ENCODE peak calls at places on chromosomes 13 and 19, in four cellular contexts. Z is heart left ventricle; J is endothelial cell; T is CD4-positive, alpha-beta T cell. O is an unnamed sample.

GRCh38 chr13:95714142-95714832 is 37.3 kb downstream of the DNAJC3 start:
- DNase-seq in T (no peak), J (no peak), Z (no peak), O (no peak)

GRCh38 chr13:95498886-95499285 is 53.6 kb upstream of the CLDN10 start:
- DNase-seq in T (no peak), J (no peak), Z (no peak), O (no peak)

GRCh38 chr13:105678072-105678471 is 857.4 kb downstream of the EFNB2 start:
- DNase-seq in J (no peak), Z (no peak), T (no peak), O (no peak)

GRCh38 chr13:27622102-27622820 is 569 bp downstream of the POLR1D start:
- DNase-seq in T (no peak), Z (no peak), J (no peak), O (no peak)

GRCh38 chr13:77062097-77062496 is 35.1 kb upstream of the FBXL3 start:
- DNase-seq in J (no peak), Z (no peak), T (no peak), O (no peak)

GRCh38 chr19:37654525-37654832 is 786 bp downstream of the ZFP30 start:
- DNase-seq in Z (no peak), J (no peak), T (no peak), O (no peak)

GRCh38 chr13:98504371-98504963 is 72.4 kb downstream of the STK24 start:
- DNase-seq in J (no peak), T (no peak), Z (no peak), O (no peak)

GRCh38 chr19:42762782-42763181 is 2.7 kb downstream of the PSG8 start:
- DNase-seq in J (no peak), Z (no peak), T (no peak), O (no peak)

GRCh38 chr19:397321-397720 is 11.6 kb downstream of the C2CD4C start:
- DNase-seq in J (no peak), Z (peak), T (no peak), O (no peak)

GRCh38 chr19:47240996-47241918 is 10.3 kb upstream of the BBC3 start:
- DNase-seq in J (peak), T (peak), Z (peak), O (no peak)

GRCh38 chr13:47120284-47120683 is 223.4 kb upstream of the HTR2A start:
- DNase-seq in Z (no peak), T (no peak), J (no peak), O (no peak)

GRCh38 chr13:24087611-24088235 is 72.8 kb upstream of the SPATA13 start:
- DNase-seq in J (no peak), Z (no peak), T (no peak), O (no peak)

GRCh38 chr13:51520524-51520923 is 63.7 kb upstream of the WDFY2 start:
- DNase-seq in Z (no peak), J (no peak), T (no peak), O (no peak)

GRCh38 chr19:46861691-46862503 is 1.1 kb downstream of the ARHGAP35 start:
- DNase-seq in T (no peak), J (no peak), Z (peak), O (no peak)

GRCh38 chr13:60351816-60352215 is 45.2 kb upstream of the TDRD3 start:
- DNase-seq in Z (no peak), T (no peak), J (no peak), O (no peak)

GRCh38 chr19:607301-608154 is 17.8 kb downstream of the HCN2 start:
- DNase-seq in Z (no peak), T (no peak), J (no peak), O (no peak)

GRCh38 chr19:8441725-8442544 is 2.8 kb upstream of the HNRNPM start:
- DNase-seq in T (no peak), Z (no peak), J (no peak), O (no peak)

GRCh38 chr19:9848060-9848459 is 12.9 kb downstream of the PIN1 start:
- DNase-seq in J (peak), Z (no peak), T (peak), O (peak)

DNA sequence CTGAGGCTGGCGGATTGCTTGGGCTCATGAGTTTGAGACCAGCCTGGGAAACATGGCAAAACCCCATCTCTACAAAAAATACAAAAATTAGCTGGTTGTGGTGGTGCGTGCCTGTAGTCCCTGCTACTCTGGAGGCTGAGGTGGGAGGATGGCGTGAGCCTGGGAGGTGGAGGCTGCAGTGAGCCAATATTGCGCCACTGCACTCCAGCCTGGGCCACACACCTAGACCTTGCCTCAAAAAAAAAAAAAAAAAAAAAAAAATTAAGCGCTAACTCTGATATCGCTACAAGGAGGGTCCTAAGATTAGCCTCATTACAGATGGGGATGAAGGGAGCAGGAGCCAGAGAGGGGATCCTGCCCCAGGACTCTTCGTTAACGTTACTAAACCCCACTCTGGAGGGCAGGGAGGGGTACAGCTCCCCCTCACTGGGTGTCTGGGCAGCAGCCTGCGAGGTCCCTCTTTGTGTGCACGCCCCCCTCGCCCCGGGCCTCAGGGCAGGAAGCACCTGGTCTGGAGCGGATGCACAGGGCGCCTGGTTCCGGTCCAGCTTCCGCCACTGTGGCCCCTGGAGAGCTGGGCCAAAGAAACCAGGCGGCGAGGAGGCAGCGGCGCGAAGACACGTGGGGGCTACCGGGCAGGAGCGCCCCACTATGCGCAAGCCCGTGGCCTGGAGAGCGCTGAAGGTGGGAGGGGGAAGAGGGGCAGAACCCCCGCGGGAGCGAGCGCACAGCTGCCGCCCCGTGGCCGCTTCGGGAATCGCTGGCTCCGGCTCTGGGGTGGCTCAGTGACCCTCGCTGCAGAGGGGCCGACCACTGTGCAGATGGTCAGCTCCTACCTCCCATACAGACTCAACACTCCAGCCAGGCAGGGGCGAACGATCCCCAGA is 1.5 kb upstream of the LYL1 start:
- DNase-seq in T (peak), J (peak), Z (peak), O (peak)
- TF ChIP-seq CTCF in T (peak), J (peak), Z (peak), O (peak)

DNA sequence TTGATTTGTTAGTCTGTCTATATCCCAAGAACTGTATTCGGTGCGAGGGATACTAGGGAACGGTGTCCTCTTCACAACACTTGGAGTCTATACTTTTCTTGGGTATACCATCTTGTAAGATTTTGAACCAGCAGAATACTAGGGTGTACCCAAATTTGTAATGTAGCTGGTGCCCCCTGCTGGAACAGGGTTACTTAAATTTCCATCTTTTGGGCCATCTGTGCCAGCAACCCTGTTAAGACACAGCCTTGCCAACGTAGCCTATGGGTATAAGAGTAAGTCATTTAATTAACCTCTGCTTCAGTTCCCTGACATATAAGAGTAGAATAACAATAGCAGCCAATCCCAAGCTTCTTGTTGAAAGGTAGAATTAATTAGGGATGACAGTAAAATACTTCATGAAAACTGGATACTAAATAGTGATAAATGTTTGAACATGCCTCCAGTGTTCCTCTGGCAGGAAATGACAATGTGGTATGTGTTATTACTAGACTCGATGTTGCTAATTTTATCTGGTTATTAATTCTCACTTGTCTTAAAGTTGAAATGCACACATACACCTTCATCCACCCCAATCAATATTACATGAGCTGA is 607.6 kb downstream of the FGF9 start:
- DNase-seq in J (peak), T (peak), Z (peak), O (no peak)
- TF ChIP-seq CTCF in J (peak), T (peak), Z (peak), O (no peak)

GRCh38 chr13:92963029-92963428 is 263.6 kb upstream of the GPC6 start:
- DNase-seq in Z (no peak), T (no peak), J (no peak), O (no peak)

GRCh38 chr13:92972751-92973150 is 253.9 kb upstream of the GPC6 start:
- DNase-seq in J (no peak), Z (no peak), T (no peak), O (no peak)

GRCh38 chr13:92966900-92967299 is 259.7 kb upstream of the GPC6 start:
- DNase-seq in T (no peak), J (no peak), Z (no peak), O (no peak)

GRCh38 chr13:92966341-92966740 is 260.3 kb upstream of the GPC6 start:
- DNase-seq in J (no peak), T (no peak), Z (no peak), O (no peak)

GRCh38 chr13:92967923-92968322 is 258.7 kb upstream of the GPC6 start:
- DNase-seq in T (no peak), J (no peak), Z (no peak), O (no peak)
- TF ChIP-seq CTCF in T (no peak), J (no peak), Z (no peak), O (peak)

GRCh38 chr13:78609464-78610205 is 6.3 kb upstream of the POU4F1 start:
- DNase-seq in J (peak), Z (no peak), T (no peak), O (no peak)

GRCh38 chr13:78606471-78607408 is 3.4 kb upstream of the POU4F1 start:
- DNase-seq in T (no peak), J (no peak), Z (no peak), O (no peak)

GRCh38 chr13:78607409-78608253 is 4.3 kb upstream of the POU4F1 start:
- DNase-seq in Z (no peak), J (no peak), T (no peak), O (no peak)

GRCh38 chr13:78608705-78609463 is 5.5 kb upstream of the POU4F1 start:
- DNase-seq in J (no peak), Z (no peak), T (no peak), O (no peak)

GRCh38 chr13:78608254-78608704 is 4.9 kb upstream of the POU4F1 start:
- DNase-seq in T (no peak), Z (no peak), J (no peak), O (no peak)
- TF ChIP-seq CTCF in T (no peak), Z (no peak), J (no peak), O (no peak)

GRCh38 chr13:113758651-113759524 is at the start of gene TMEM255B:
- DNase-seq in J (peak), T (peak), Z (peak), O (peak)
- TF ChIP-seq CTCF in J (no peak), T (peak), Z (peak), O (no peak)

GRCh38 chr19:41753159-41753558 is 2.2 kb upstream of the CEACAM6 start:
- DNase-seq in Z (peak), T (peak), J (peak), O (no peak)
- TF ChIP-seq CTCF in Z (peak), T (peak), J (peak), O (peak)

DNA sequence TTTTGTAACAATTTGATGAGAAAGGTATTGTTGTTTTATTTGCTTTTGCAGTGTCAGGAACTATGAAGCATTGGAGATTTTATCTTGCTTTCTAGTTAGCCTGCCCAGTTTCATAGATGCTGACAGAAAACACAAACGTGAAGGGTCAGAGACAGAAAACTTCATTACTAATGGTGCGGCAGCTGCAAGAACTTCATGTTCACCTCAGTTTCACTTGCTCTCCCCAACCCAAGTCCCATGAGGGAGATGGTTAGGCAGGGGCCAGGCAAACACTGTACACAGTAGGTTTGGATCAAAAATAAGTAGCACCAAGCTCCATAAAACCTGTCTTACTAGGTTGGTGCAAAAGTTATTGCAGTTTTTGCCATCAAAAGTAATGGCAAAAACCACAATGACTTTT is 550.2 kb upstream of the MIR17HG start:
- DNase-seq in Z (no peak), T (no peak), J (no peak), O (no peak)
- TF ChIP-seq CTCF in Z (no peak), T (no peak), J (no peak), O (no peak)

GRCh38 chr13:91381371-91381770 is 17.1 kb upstream of the GPC5 start:
- DNase-seq in Z (no peak), T (no peak), J (no peak), O (no peak)
- TF ChIP-seq CTCF in Z (peak), T (no peak), J (no peak), O (peak)

GRCh38 chr19:18155095-18156087 is 2.4 kb downstream of the PIK3R2 start:
- DNase-seq in J (no peak), Z (no peak), T (no peak), O (no peak)

GRCh38 chr19:18152444-18152816 is 533 bp upstream of the PIK3R2 start:
- DNase-seq in J (peak), Z (peak), T (peak), O (peak)

GRCh38 chr19:18153555-18154134 is 682 bp downstream of the PIK3R2 start:
- DNase-seq in T (peak), J (no peak), Z (peak), O (no peak)

GRCh38 chr19:18150776-18151624 is 2.0 kb upstream of the PIK3R2 start:
- DNase-seq in T (no peak), J (no peak), Z (no peak), O (no peak)

GRCh38 chr19:18152817-18153554 is at the start of gene PIK3R2:
- DNase-seq in T (peak), J (peak), Z (peak), O (peak)
- TF ChIP-seq CTCF in T (peak), J (no peak), Z (no peak), O (no peak)